ENCODE peak calls at places on chromosomes 4 and X, in ten cellular contexts. Q, Z, T, X, S, K, D, H, F and E are unnamed samples.

GRCh38 chr4:54449999-54450398 is 207.8 kb upstream of the KIT start:
- DNase-seq in D (no peak), T (no peak), F (no peak), K (no peak), Z (no peak), Q (no peak), H (no peak), S (no peak), X (no peak), E (no peak)

GRCh38 chr4:111045992-111046391 is 423.1 kb upstream of the PITX2 start:
- DNase-seq in S (no peak), H (no peak), D (no peak), Z (no peak), X (no peak), K (no peak), Q (no peak), T (no peak), F (no peak), E (no peak)

GRCh38 chr4:155008389-155008788 is 200.0 kb upstream of the NPY2R start:
- DNase-seq in H (no peak), F (no peak), S (peak), X (no peak), T (no peak), D (peak), Q (no peak), Z (no peak), K (no peak), E (no peak)

GRCh38 chr4:139950568-139950967 is 203.4 kb downstream of the MAML3 start:
- DNase-seq in K (no peak), D (no peak), H (no peak), F (no peak), Z (no peak), S (no peak), Q (no peak), T (no peak), X (peak), E (no peak)

GRCh38 chr4:109041463-109041862 is 261.0 kb downstream of the COL25A1 start:
- DNase-seq in S (no peak), Z (no peak), F (no peak), H (no peak), K (no peak), D (no peak), T (no peak), Q (no peak), X (peak), E (no peak)

GRCh38 chrX:21151051-21151450 is 223.2 kb upstream of the CNKSR2 start:
- DNase-seq in F (no peak), S (no peak), H (no peak), K (no peak), D (no peak), Q (no peak), T (no peak), X (no peak), Z (no peak), E (no peak)

GRCh38 chr4:177369372-177369771 is 59.7 kb downstream of the NEIL3 start:
- DNase-seq in F (no peak), Z (no peak), K (no peak), X (peak), S (no peak), T (no peak), D (no peak), H (no peak), Q (no peak), E (no peak)

GRCh38 chrX:12425496-12425895 is 287.2 kb downstream of the FRMPD4 start:
- DNase-seq in F (no peak), S (no peak), H (no peak), Z (no peak), T (no peak), X (no peak), D (no peak), Q (no peak), K (no peak), E (no peak)

GRCh38 chr4:79917246-79917645 is 155.8 kb downstream of the ANTXR2 start:
- DNase-seq in H (peak), T (peak), Q (no peak), S (no peak), Z (no peak), K (peak), D (peak), X (no peak), F (peak), E (no peak)

GRCh38 chrX:38099688-38100087 is 93.3 kb downstream of the SYTL5 start:
- DNase-seq in H (no peak), S (no peak), F (no peak), X (no peak), Q (no peak), T (no peak), Z (no peak), K (no peak), D (no peak), E (no peak)

GRCh38 chr4:109803924-109804571 is 2.2 kb upstream of the CFI start:
- DNase-seq in D (peak), F (peak), H (no peak), K (no peak), S (peak), Q (no peak), X (no peak), T (peak), Z (peak), E (peak)

GRCh38 chrX:55014897-55015299 is 14.7 kb downstream of the APEX2 start:
- DNase-seq in T (no peak), D (no peak), Q (no peak), K (no peak), X (no peak), H (no peak), F (no peak), S (no peak), Z (no peak), E (no peak)

GRCh38 chr4:39732728-39733127 is 34.8 kb downstream of the UBE2K start:
- DNase-seq in T (peak), D (peak), H (no peak), Q (no peak), F (no peak), Z (no peak), S (peak), X (peak), K (no peak), E (no peak)

GRCh38 chr4:101418055-101418454 is 70.7 kb upstream of the PPP3CA start:
- DNase-seq in H (no peak), K (peak), X (peak), F (no peak), T (no peak), Z (no peak), Q (no peak), D (no peak), S (no peak), E (no peak)

GRCh38 chr4:5888222-5888701 is 4.6 kb downstream of the CRMP1 start:
- DNase-seq in S (peak), D (peak), K (no peak), T (no peak), H (no peak), F (peak), X (no peak), Z (no peak), Q (no peak), E (no peak)

GRCh38 chrX:68652327-68652930 is 5.0 kb downstream of the STARD8 start:
- DNase-seq in X (no peak), Z (no peak), D (peak), T (peak), F (no peak), S (no peak), Q (no peak), H (no peak), K (no peak), E (no peak)

GRCh38 chr4:79906996-79907395 is 166.0 kb downstream of the ANTXR2 start:
- DNase-seq in D (no peak), K (no peak), H (no peak), Z (no peak), F (no peak), T (no peak), S (no peak), Q (no peak), X (no peak), E (no peak)

GRCh38 chrX:128396601-128397000 is 344.4 kb upstream of the ACTRT1 start:
- DNase-seq in T (peak), X (no peak), F (no peak), D (no peak), K (no peak), Q (no peak), S (no peak), H (no peak), Z (no peak), E (no peak)

GRCh38 chrX:145613894-145614293 is 203.7 kb upstream of the SLITRK2 start:
- DNase-seq in H (no peak), D (no peak), Q (no peak), Z (no peak), T (no peak), F (no peak), S (no peak), X (no peak), K (no peak), E (no peak)

GRCh38 chr4:85807247-85807915 is 332.4 kb downstream of the ARHGAP24 start:
- DNase-seq in T (peak), D (no peak), F (no peak), Q (no peak), H (no peak), K (no peak), X (peak), S (no peak), Z (peak), E (no peak)

GRCh38 chr4:98659741-98660507 is 1.5 kb upstream of the TSPAN5 start:
- DNase-seq in Z (no peak), F (no peak), D (peak), Q (no peak), H (no peak), T (peak), S (no peak), K (no peak), X (no peak), E (no peak)

GRCh38 chr4:80321776-80322175 is 13.8 kb upstream of the CFAP299 start:
- DNase-seq in T (no peak), H (no peak), K (no peak), F (no peak), S (no peak), Q (no peak), D (no peak), Z (no peak), X (no peak), E (no peak)

GRCh38 chr4:126526335-126526734 is 1106.4 kb upstream of the INTU start:
- DNase-seq in Q (no peak), H (no peak), K (no peak), S (no peak), T (no peak), Z (no peak), F (no peak), D (no peak), X (no peak), E (no peak)

GRCh38 chrX:20139966-20140365 is 1.7 kb downstream of the EIF1AX start:
- DNase-seq in K (no peak), X (peak), Q (no peak), D (no peak), S (no peak), T (no peak), F (no peak), Z (no peak), H (no peak), E (no peak)

GRCh38 chr4:119667802-119668201 is 39.2 kb upstream of the PDE5A start:
- DNase-seq in S (no peak), Z (no peak), Q (no peak), H (no peak), T (no peak), K (no peak), D (no peak), X (no peak), F (no peak), E (no peak)

GRCh38 chr4:55038176-55038890 is 87.1 kb downstream of the KDR start:
- DNase-seq in T (no peak), F (no peak), X (peak), Q (no peak), K (no peak), Z (no peak), H (no peak), S (no peak), D (no peak), E (no peak)

GRCh38 chr4:26611879-26612278 is 28.0 kb downstream of the TBC1D19 start:
- DNase-seq in H (no peak), X (no peak), K (no peak), S (no peak), Q (no peak), T (no peak), Z (no peak), D (no peak), F (no peak), E (no peak)

GRCh38 chrX:6226053-6226645 is 2.5 kb downstream of the NLGN4X start:
- DNase-seq in Q (no peak), T (no peak), Z (no peak), D (peak), K (no peak), X (no peak), S (peak), F (peak), H (no peak), E (no peak)

GRCh38 chrX:87571965-87572364 is 54.4 kb downstream of the KLHL4 start:
- DNase-seq in K (no peak), H (no peak), F (no peak), Z (no peak), S (no peak), X (no peak), D (no peak), Q (no peak), T (no peak), E (no peak)

GRCh38 chr4:3107271-3108185 is 33.0 kb downstream of the HTT start:
- DNase-seq in T (no peak), K (no peak), F (no peak), Q (no peak), Z (no peak), D (peak), S (no peak), H (no peak), X (no peak), E (no peak)

GRCh38 chr4:77002721-77003120 is 53.2 kb downstream of the SEPTIN11 start:
- DNase-seq in T (no peak), X (no peak), H (no peak), D (peak), S (no peak), Z (no peak), F (no peak), K (no peak), Q (no peak), E (no peak)

GRCh38 chr4:87317527-87317926 is 5.2 kb downstream of the HSD17B13 start:
- DNase-seq in D (no peak), X (no peak), Q (no peak), T (peak), Z (no peak), F (no peak), H (no peak), S (no peak), K (no peak), E (no peak)

GRCh38 chrX:134572816-134573682 is 85.2 kb downstream of the PLAC1 start:
- DNase-seq in Z (no peak), T (peak), H (no peak), X (no peak), D (no peak), K (no peak), F (no peak), S (no peak), Q (no peak), E (no peak)

GRCh38 chr4:103095080-103095479 is 4.6 kb downstream of the BDH2 start:
- DNase-seq in Z (no peak), Q (no peak), X (no peak), K (no peak), S (no peak), H (no peak), D (no peak), T (no peak), F (no peak), E (no peak)

GRCh38 chrX:42748067-42748850 is 29.7 kb downstream of the PPP1R2C start:
- DNase-seq in F (no peak), Z (no peak), D (no peak), Q (no peak), T (no peak), H (no peak), S (no peak), K (no peak), X (no peak), E (no peak)